ENCODE peak calls at places on chromosomes 5 and 9, in six cellular contexts. C is CD4-positive, CD25-positive, alpha-beta regulatory T cell; M is iPS-NIHi11; K is AG08395; L is aorta; F is ovary. I is an unnamed sample.
A peak's percentile ranks its signal among the peaks of the same experiment; 100 is the strongest.

GRCh38 chr9:16705121-16705604 is 165.3 kb downstream of the BNC2 start:
- DNase-seq in K (peak; percentile 92), L (peak; percentile 96), F (peak; percentile 79), M (peak; percentile 78), C (no peak), I (no peak)

GRCh38 chr9:89449261-89449671 is 48.6 kb downstream of the SEMA4D start:
- DNase-seq in F (no peak), C (no peak), L (peak; percentile 62), M (no peak), K (no peak), I (no peak)

GRCh38 chr9:111330124-111330523 is at the start of gene OR2K2:
- DNase-seq in M (no peak), L (no peak), C (no peak), F (no peak), K (no peak), I (no peak)

GRCh38 chr9:69922646-69923045 is 102.0 kb downstream of the CFAP95 start:
- DNase-seq in C (no peak), F (no peak), L (no peak), M (no peak), K (no peak), I (no peak)

GRCh38 chr9:88007291-88007650 is 32.9 kb upstream of the CDK20 start:
- DNase-seq in M (no peak), C (no peak), F (no peak), L (no peak), K (no peak), I (no peak)

GRCh38 chr9:100933656-100934055 is 94.9 kb upstream of the PLPPR1 start:
- DNase-seq in K (no peak), M (no peak), F (no peak), L (no peak), C (no peak), I (no peak)

GRCh38 chr9:101486693-101487442 is 46.8 kb upstream of the RNF20 start:
- DNase-seq in M (peak; percentile 83), F (peak; percentile 83), K (peak; percentile 59), C (no peak), L (peak; percentile 84), I (no peak)

GRCh38 chr5:61344187-61344944 is 12.3 kb downstream of the ZSWIM6 start:
- DNase-seq in L (peak; percentile 81), F (no peak), M (no peak), K (no peak), C (no peak), I (no peak)

GRCh38 chr5:10556331-10556807 is 7.5 kb upstream of the ANKRD33B start:
- DNase-seq in M (no peak), F (no peak), L (no peak), C (no peak), K (peak; percentile 75), I (no peak)

GRCh38 chr9:18256574-18256973 is 217.4 kb upstream of the ADAMTSL1 start:
- DNase-seq in M (no peak), L (no peak), K (peak; percentile 60), F (no peak), C (no peak), I (no peak)

GRCh38 chr9:5712651-5713360 is 83.9 kb downstream of the RIC1 start:
- DNase-seq in K (no peak), L (no peak), C (no peak), F (no peak), M (no peak), I (no peak)

GRCh38 chr9:89365532-89365912 is 47.2 kb downstream of the SECISBP2 start:
- DNase-seq in C (no peak), F (no peak), M (no peak), K (no peak), L (peak; percentile 7), I (no peak)

GRCh38 chr9:135910757-135911156 is 3.4 kb upstream of the CAMSAP1 start:
- DNase-seq in F (no peak), M (no peak), L (peak; percentile 73), K (no peak), C (no peak), I (no peak)

GRCh38 chr5:162672030-162672429 is 604.5 kb downstream of the GABRG2 start:
- DNase-seq in M (no peak), K (no peak), F (no peak), L (no peak), C (no peak), I (no peak)

GRCh38 chr5:69046375-69046957 is 47.3 kb upstream of the SLC30A5 start:
- DNase-seq in C (no peak), K (no peak), L (no peak), F (no peak), M (no peak), I (no peak)

GRCh38 chr5:56259002-56259511 is 25.9 kb upstream of the ANKRD55 start:
- DNase-seq in M (no peak), L (no peak), K (peak; percentile 90), F (no peak), C (no peak), I (no peak)

GRCh38 chr9:122055668-122056067 is 37.4 kb downstream of the TTLL11 start:
- DNase-seq in M (no peak), C (no peak), K (no peak), L (no peak), F (no peak), I (no peak)

GRCh38 chr5:115859378-115859777 is 17.6 kb downstream of the AP3S1 start:
- DNase-seq in M (no peak), C (no peak), K (peak; percentile 59), F (no peak), L (no peak), I (no peak)

GRCh38 chr9:131669234-131670172 is 70.4 kb downstream of the RAPGEF1 start:
- DNase-seq in F (no peak), C (no peak), M (no peak), L (no peak), K (no peak), I (no peak)

GRCh38 chr9:70412678-70413426 is 1.6 kb downstream of the KLF9 start:
- DNase-seq in K (peak; percentile 62), L (peak; percentile 95), F (peak; percentile 86), M (peak; percentile 32), C (no peak), I (peak; percentile 37)

GRCh38 chr9:34045903-34046302 is 2.8 kb downstream of the UBAP2 start:
- DNase-seq in F (no peak), M (no peak), L (no peak), C (no peak), K (no peak), I (no peak)

GRCh38 chr9:68599826-68600225 is 59.1 kb upstream of the TMEM252 start:
- DNase-seq in L (no peak), K (no peak), F (no peak), C (no peak), M (no peak), I (no peak)

GRCh38 chr5:152397581-152397980 is 7.5 kb downstream of the NMUR2 start:
- DNase-seq in K (no peak), C (no peak), L (no peak), M (no peak), F (no peak), I (no peak)

GRCh38 chr5:141392429-141393198 is at the start of gene PCDHGA8:
- DNase-seq in F (no peak), C (no peak), K (no peak), M (no peak), L (peak; percentile 67), I (no peak)

GRCh38 chr5:12367973-12368372 is 463.7 kb upstream of the CTNND2 start:
- DNase-seq in L (no peak), K (no peak), M (no peak), F (no peak), C (no peak), I (no peak)

GRCh38 chr5:912356-913091 is 19.8 kb downstream of the TRIP13 start:
- DNase-seq in L (no peak), M (peak; percentile 32), C (peak; percentile 69), F (no peak), K (no peak), I (peak; percentile 86)

GRCh38 chr5:164353155-164353554 is 847.7 kb downstream of the MAT2B start:
- DNase-seq in K (no peak), M (no peak), C (no peak), L (no peak), F (no peak), I (no peak)

GRCh38 chr5:151141535-151141934 is 16.0 kb downstream of the ANXA6 start:
- DNase-seq in F (peak; percentile 34), C (no peak), M (peak; percentile 63), K (no peak), L (no peak), I (peak; percentile 60)

GRCh38 chr5:92659246-92659645 is 921.8 kb downstream of the NR2F1-AS1 start:
- DNase-seq in K (no peak), M (no peak), C (no peak), F (no peak), L (no peak), I (no peak)

I was measured in central memory CD4-positive, alpha-beta T cell.